ENCODE peak calls at places on chromosomes 13 and 19, in eight cellular contexts. One of them, this sample, is unnamed.

GRCh38 chr13:29707876-29708543 is 112.5 kb upstream of the SLC7A1 start:
- DNase-seq in Panc1: peak; percentile 10
- DNase-seq in CD8-positive, alpha-beta T cell: peak; percentile 29
- DNase-seq in tibial artery: no peak
- DNase-seq in naive thymus-derived CD4-positive, alpha-beta T cell: peak; percentile 49
- DNase-seq in A673: peak; percentile 56
- DNase-seq in CD8-positive, alpha-beta memory T cell: peak; percentile 17
- DNase-seq in GM23248: peak; percentile 79
- DNase-seq in this sample: peak; percentile 52

GRCh38 chr19:18227781-18228271 is 1.6 kb upstream of the PDE4C start:
- DNase-seq in Panc1: no peak
- DNase-seq in CD8-positive, alpha-beta T cell: no peak
- DNase-seq in tibial artery: no peak
- DNase-seq in naive thymus-derived CD4-positive, alpha-beta T cell: no peak
- DNase-seq in A673: no peak
- DNase-seq in CD8-positive, alpha-beta memory T cell: no peak
- DNase-seq in GM23248: no peak
- DNase-seq in this sample: no peak

GRCh38 chr19:45280471-45280961 is 29.4 kb downstream of the MARK4 start:
- DNase-seq in Panc1: no peak
- DNase-seq in CD8-positive, alpha-beta T cell: no peak
- DNase-seq in tibial artery: no peak
- DNase-seq in naive thymus-derived CD4-positive, alpha-beta T cell: no peak
- DNase-seq in A673: no peak
- DNase-seq in CD8-positive, alpha-beta memory T cell: no peak
- DNase-seq in GM23248: no peak
- DNase-seq in this sample: no peak

GRCh38 chr13:37357548-37357947 is 241.0 kb downstream of the POSTN start:
- DNase-seq in Panc1: no peak
- DNase-seq in CD8-positive, alpha-beta T cell: no peak
- DNase-seq in tibial artery: no peak
- DNase-seq in naive thymus-derived CD4-positive, alpha-beta T cell: no peak
- DNase-seq in A673: no peak
- DNase-seq in CD8-positive, alpha-beta memory T cell: no peak
- DNase-seq in GM23248: peak; percentile 13
- DNase-seq in this sample: no peak

GRCh38 chr13:95020298-95020987 is 280.8 kb downstream of the ABCC4 start:
- DNase-seq in Panc1: peak; percentile 18
- DNase-seq in CD8-positive, alpha-beta T cell: no peak
- DNase-seq in tibial artery: no peak
- DNase-seq in naive thymus-derived CD4-positive, alpha-beta T cell: no peak
- DNase-seq in A673: no peak
- DNase-seq in CD8-positive, alpha-beta memory T cell: no peak
- DNase-seq in GM23248: no peak
- DNase-seq in this sample: no peak

GRCh38 chr19:13022111-13022858 is 27.0 kb downstream of the NFIX start:
- DNase-seq in Panc1: no peak
- DNase-seq in CD8-positive, alpha-beta T cell: no peak
- DNase-seq in tibial artery: peak; percentile 67
- DNase-seq in naive thymus-derived CD4-positive, alpha-beta T cell: no peak
- DNase-seq in A673: no peak
- DNase-seq in CD8-positive, alpha-beta memory T cell: no peak
- DNase-seq in GM23248: peak; percentile 84
- DNase-seq in this sample: no peak

GRCh38 chr13:51681037-51681678 is 96.9 kb downstream of the WDFY2 start:
- DNase-seq in Panc1: peak; percentile 28
- DNase-seq in CD8-positive, alpha-beta T cell: no peak
- DNase-seq in tibial artery: no peak
- DNase-seq in naive thymus-derived CD4-positive, alpha-beta T cell: no peak
- DNase-seq in A673: peak; percentile 44
- DNase-seq in CD8-positive, alpha-beta memory T cell: no peak
- DNase-seq in GM23248: peak; percentile 89
- DNase-seq in this sample: no peak

GRCh38 chr19:13212759-13213330 is 62.6 kb downstream of the IER2 start:
- DNase-seq in Panc1: peak; percentile 43
- DNase-seq in CD8-positive, alpha-beta T cell: peak; percentile 75
- DNase-seq in tibial artery: no peak
- DNase-seq in naive thymus-derived CD4-positive, alpha-beta T cell: peak; percentile 69
- DNase-seq in A673: peak; percentile 72
- DNase-seq in CD8-positive, alpha-beta memory T cell: peak; percentile 62
- DNase-seq in GM23248: peak; percentile 64
- DNase-seq in this sample: peak; percentile 52

GRCh38 chr13:47326061-47326460 is 429.2 kb upstream of the HTR2A start:
- DNase-seq in Panc1: no peak
- DNase-seq in CD8-positive, alpha-beta T cell: no peak
- DNase-seq in tibial artery: no peak
- DNase-seq in naive thymus-derived CD4-positive, alpha-beta T cell: no peak
- DNase-seq in A673: no peak
- DNase-seq in CD8-positive, alpha-beta memory T cell: no peak
- DNase-seq in GM23248: peak; percentile 63
- DNase-seq in this sample: no peak

GRCh38 chr13:41563501-41564001 is 106.2 kb downstream of the RGCC start:
- DNase-seq in Panc1: no peak
- DNase-seq in CD8-positive, alpha-beta T cell: no peak
- DNase-seq in tibial artery: no peak
- DNase-seq in naive thymus-derived CD4-positive, alpha-beta T cell: peak; percentile 15
- DNase-seq in A673: peak; percentile 28
- DNase-seq in CD8-positive, alpha-beta memory T cell: peak; percentile 48
- DNase-seq in GM23248: peak; percentile 36
- DNase-seq in this sample: no peak

GRCh38 chr13:112102243-112102642 is 35.3 kb downstream of the SOX1 start:
- DNase-seq in Panc1: no peak
- DNase-seq in CD8-positive, alpha-beta T cell: no peak
- DNase-seq in tibial artery: no peak
- DNase-seq in naive thymus-derived CD4-positive, alpha-beta T cell: no peak
- DNase-seq in A673: peak; percentile 81
- DNase-seq in CD8-positive, alpha-beta memory T cell: no peak
- DNase-seq in GM23248: peak; percentile 3
- DNase-seq in this sample: no peak

GRCh38 chr13:23748591-23748990 is 140.6 kb downstream of the MIPEP start:
- DNase-seq in Panc1: no peak
- DNase-seq in CD8-positive, alpha-beta T cell: no peak
- DNase-seq in tibial artery: no peak
- DNase-seq in naive thymus-derived CD4-positive, alpha-beta T cell: no peak
- DNase-seq in A673: no peak
- DNase-seq in CD8-positive, alpha-beta memory T cell: no peak
- DNase-seq in GM23248: no peak
- DNase-seq in this sample: no peak

GRCh38 chr13:94312511-94313191 is 166.8 kb downstream of the DCT start:
- DNase-seq in Panc1: no peak
- DNase-seq in CD8-positive, alpha-beta T cell: no peak
- DNase-seq in tibial artery: no peak
- DNase-seq in naive thymus-derived CD4-positive, alpha-beta T cell: no peak
- DNase-seq in A673: peak; percentile 49
- DNase-seq in CD8-positive, alpha-beta memory T cell: no peak
- DNase-seq in GM23248: no peak
- DNase-seq in this sample: no peak

GRCh38 chr13:87677334-87678234 is 6.4 kb downstream of the SLITRK5 start:
- DNase-seq in Panc1: no peak
- DNase-seq in CD8-positive, alpha-beta T cell: no peak
- DNase-seq in tibial artery: no peak
- DNase-seq in naive thymus-derived CD4-positive, alpha-beta T cell: no peak
- DNase-seq in A673: peak; percentile 72
- DNase-seq in CD8-positive, alpha-beta memory T cell: no peak
- DNase-seq in GM23248: peak; percentile 8
- DNase-seq in this sample: no peak
- H3K4me3 ChIP-seq in Panc1: peak overlapping the region; percentile 74
- H3K4me3 ChIP-seq in CD8-positive, alpha-beta T cell: peak overlapping the region; percentile 61
- H3K4me3 ChIP-seq in tibial artery: peak overlapping the region; percentile 33
- H3K4me3 ChIP-seq in naive thymus-derived CD4-positive, alpha-beta T cell: peak overlapping the region; percentile 20
- H3K4me3 ChIP-seq in A673: peak overlapping the region; percentile 48
- H3K4me3 ChIP-seq in CD8-positive, alpha-beta memory T cell: peak overlapping the region; percentile 15
- H3K4me3 ChIP-seq in GM23248: peak overlapping the region; percentile 62
- H3K4me3 ChIP-seq in this sample: peak overlapping the region; percentile 35

GRCh38 chr13:28699246-28699645 is 19.5 kb downstream of the SLC46A3 start:
- DNase-seq in Panc1: no peak
- DNase-seq in CD8-positive, alpha-beta T cell: no peak
- DNase-seq in tibial artery: no peak
- DNase-seq in naive thymus-derived CD4-positive, alpha-beta T cell: no peak
- DNase-seq in A673: no peak
- DNase-seq in CD8-positive, alpha-beta memory T cell: no peak
- DNase-seq in GM23248: no peak
- DNase-seq in this sample: no peak

GRCh38 chr13:28705734-28706133 is 13.0 kb downstream of the SLC46A3 start:
- DNase-seq in Panc1: no peak
- DNase-seq in CD8-positive, alpha-beta T cell: no peak
- DNase-seq in tibial artery: no peak
- DNase-seq in naive thymus-derived CD4-positive, alpha-beta T cell: no peak
- DNase-seq in A673: peak; percentile 19
- DNase-seq in CD8-positive, alpha-beta memory T cell: no peak
- DNase-seq in GM23248: peak; percentile 24
- DNase-seq in this sample: no peak

GRCh38 chr13:28704919-28705318 is 13.9 kb downstream of the SLC46A3 start:
- DNase-seq in Panc1: no peak
- DNase-seq in CD8-positive, alpha-beta T cell: no peak
- DNase-seq in tibial artery: no peak
- DNase-seq in naive thymus-derived CD4-positive, alpha-beta T cell: no peak
- DNase-seq in A673: no peak
- DNase-seq in CD8-positive, alpha-beta memory T cell: no peak
- DNase-seq in GM23248: no peak
- DNase-seq in this sample: no peak

GRCh38 chr13:28707629-28708427 is 10.9 kb downstream of the SLC46A3 start:
- DNase-seq in Panc1: no peak
- DNase-seq in CD8-positive, alpha-beta T cell: no peak
- DNase-seq in tibial artery: no peak
- DNase-seq in naive thymus-derived CD4-positive, alpha-beta T cell: no peak
- DNase-seq in A673: peak; percentile 60
- DNase-seq in CD8-positive, alpha-beta memory T cell: no peak
- DNase-seq in GM23248: peak; percentile 91
- DNase-seq in this sample: no peak

GRCh38 chr13:28704282-28704681 is 14.5 kb downstream of the SLC46A3 start:
- DNase-seq in Panc1: no peak
- DNase-seq in CD8-positive, alpha-beta T cell: no peak
- DNase-seq in tibial artery: no peak
- DNase-seq in naive thymus-derived CD4-positive, alpha-beta T cell: no peak
- DNase-seq in A673: no peak
- DNase-seq in CD8-positive, alpha-beta memory T cell: no peak
- DNase-seq in GM23248: no peak
- DNase-seq in this sample: no peak
- H3K27me3 ChIP-seq in Panc1: no peaks in the 10 kb centered on the region
- H3K27me3 ChIP-seq in CD8-positive, alpha-beta T cell: no peaks in the 10 kb centered on the region
- H3K27me3 ChIP-seq in tibial artery: no peaks in the 10 kb centered on the region
- H3K27me3 ChIP-seq in naive thymus-derived CD4-positive, alpha-beta T cell: no peaks in the 10 kb centered on the region
- H3K27me3 ChIP-seq in A673: no peaks in the 10 kb centered on the region
- H3K27me3 ChIP-seq in CD8-positive, alpha-beta memory T cell: no peaks in the 10 kb centered on the region
- H3K27me3 ChIP-seq in GM23248: no peaks in the 10 kb centered on the region
- H3K27me3 ChIP-seq in this sample: no peaks in the 10 kb centered on the region

GRCh38 chr13:98542568-98543379 is 34.1 kb downstream of the STK24 start:
- DNase-seq in Panc1: no peak
- DNase-seq in CD8-positive, alpha-beta T cell: no peak
- DNase-seq in tibial artery: peak; percentile 46
- DNase-seq in naive thymus-derived CD4-positive, alpha-beta T cell: peak; percentile 37
- DNase-seq in A673: peak; percentile 23
- DNase-seq in CD8-positive, alpha-beta memory T cell: peak; percentile 32
- DNase-seq in GM23248: peak; percentile 35
- DNase-seq in this sample: no peak

GRCh38 chr13:98539655-98540054 is 37.3 kb downstream of the STK24 start:
- DNase-seq in Panc1: no peak
- DNase-seq in CD8-positive, alpha-beta T cell: no peak
- DNase-seq in tibial artery: no peak
- DNase-seq in naive thymus-derived CD4-positive, alpha-beta T cell: no peak
- DNase-seq in A673: no peak
- DNase-seq in CD8-positive, alpha-beta memory T cell: no peak
- DNase-seq in GM23248: peak; percentile 73
- DNase-seq in this sample: no peak

GRCh38 chr13:98541211-98541610 is 35.7 kb downstream of the STK24 start:
- DNase-seq in Panc1: no peak
- DNase-seq in CD8-positive, alpha-beta T cell: no peak
- DNase-seq in tibial artery: no peak
- DNase-seq in naive thymus-derived CD4-positive, alpha-beta T cell: no peak
- DNase-seq in A673: no peak
- DNase-seq in CD8-positive, alpha-beta memory T cell: no peak
- DNase-seq in GM23248: peak; percentile 63
- DNase-seq in this sample: no peak

GRCh38 chr13:98541701-98542203 is 35.2 kb downstream of the STK24 start:
- DNase-seq in Panc1: no peak
- DNase-seq in CD8-positive, alpha-beta T cell: no peak
- DNase-seq in tibial artery: no peak
- DNase-seq in naive thymus-derived CD4-positive, alpha-beta T cell: no peak
- DNase-seq in A673: no peak
- DNase-seq in CD8-positive, alpha-beta memory T cell: no peak
- DNase-seq in GM23248: peak; percentile 63
- DNase-seq in this sample: no peak

GRCh38 chr13:98540476-98540875 is 36.4 kb downstream of the STK24 start:
- DNase-seq in Panc1: no peak
- DNase-seq in CD8-positive, alpha-beta T cell: no peak
- DNase-seq in tibial artery: no peak
- DNase-seq in naive thymus-derived CD4-positive, alpha-beta T cell: no peak
- DNase-seq in A673: no peak
- DNase-seq in CD8-positive, alpha-beta memory T cell: no peak
- DNase-seq in GM23248: peak; percentile 55
- DNase-seq in this sample: peak; percentile 46
- H3K4me1 ChIP-seq in Panc1: peaks cover 17% of the 10 kb centered on the region
- H3K4me1 ChIP-seq in CD8-positive, alpha-beta T cell: peaks cover 83% of the 10 kb centered on the region
- H3K4me1 ChIP-seq in tibial artery: no peaks in the 10 kb centered on the region
- H3K4me1 ChIP-seq in naive thymus-derived CD4-positive, alpha-beta T cell: peaks cover 63% of the 10 kb centered on the region
- H3K4me1 ChIP-seq in A673: peaks cover 25% of the 10 kb centered on the region
- H3K4me1 ChIP-seq in CD8-positive, alpha-beta memory T cell: peaks cover 91% of the 10 kb centered on the region
- H3K4me1 ChIP-seq in GM23248: peaks cover 57% of the 10 kb centered on the region
- H3K4me1 ChIP-seq in this sample: peaks cover 56% of the 10 kb centered on the region

DNA sequence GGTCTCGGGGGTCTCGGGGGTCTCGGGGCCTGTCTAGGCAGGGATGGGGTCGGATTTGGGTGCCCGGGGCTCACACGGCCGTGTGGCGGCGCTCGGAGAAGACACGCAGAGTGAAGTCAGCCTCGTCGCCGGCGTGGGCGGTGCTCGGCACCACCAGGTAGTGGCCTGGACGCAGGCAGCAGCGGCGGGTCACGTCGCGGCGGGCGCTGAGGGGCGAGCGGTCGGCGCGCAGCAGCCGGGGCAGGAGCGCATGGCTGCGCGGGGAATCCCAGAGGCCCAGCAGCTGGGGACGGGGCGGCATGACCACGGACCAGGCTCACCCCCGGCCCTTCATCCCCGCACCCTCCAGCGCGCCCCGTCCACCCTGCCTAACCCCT is 8.2 kb downstream of the CAPN12 start:
- DNase-seq in Panc1: no peak
- DNase-seq in CD8-positive, alpha-beta T cell: peak; percentile 76
- DNase-seq in tibial artery: no peak
- DNase-seq in naive thymus-derived CD4-positive, alpha-beta T cell: peak; percentile 38
- DNase-seq in A673: no peak
- DNase-seq in CD8-positive, alpha-beta memory T cell: peak; percentile 39
- DNase-seq in GM23248: peak; percentile 79
- DNase-seq in this sample: peak; percentile 54
- H3K4me3 ChIP-seq in Panc1: peak overlapping the region; percentile 44
- H3K4me3 ChIP-seq in CD8-positive, alpha-beta T cell: peak overlapping the region; percentile 41
- H3K4me3 ChIP-seq in tibial artery: peak overlapping the region; percentile 30
- H3K4me3 ChIP-seq in naive thymus-derived CD4-positive, alpha-beta T cell: peak overlapping the region; percentile 24
- H3K4me3 ChIP-seq in A673: peak overlapping the region; percentile 42
- H3K4me3 ChIP-seq in CD8-positive, alpha-beta memory T cell: no peak overlapping the region
- H3K4me3 ChIP-seq in GM23248: peak overlapping the region; percentile 54
- H3K4me3 ChIP-seq in this sample: peak overlapping the region; percentile 51